ENCODE peak calls at places on chromosome 4, in nine cellular contexts. Y is colonic mucosa; M is CD8-positive, alpha-beta T cell; P is PC-3; C is LNCaP clone FGC; Z is GM06990; R is pancreas; W is fibroblast of pulmonary artery; H is GM23338. A is an unnamed sample.

GRCh38 chr4:129972257-129972656 is 876.3 kb downstream of the C4orf33 start:
- DNase-seq in H (peak; percentile 69), W (no peak), P (no peak), M (no peak), C (no peak), R (no peak), Y (no peak), Z (no peak), A (no peak)

GRCh38 chr4:156991161-156991560 is 19.6 kb upstream of the PDGFC start:
- DNase-seq in P (no peak), H (no peak), Z (no peak), R (no peak), M (no peak), W (no peak), Y (no peak), C (no peak), A (no peak)

GRCh38 chr4:57193164-57193810 is 83.1 kb upstream of the IGFBP7 start:
- DNase-seq in C (no peak), P (no peak), Z (no peak), Y (no peak), R (no peak), M (no peak), H (no peak), W (no peak), A (no peak)

GRCh38 chr4:13546855-13547562 is 2.7 kb upstream of the NKX3-2 start:
- DNase-seq in M (no peak), R (no peak), Y (peak; percentile 31), P (no peak), C (no peak), Z (no peak), W (no peak), H (peak; percentile 80), A (no peak)

GRCh38 chr4:123976285-123976684 is 579.7 kb downstream of the SPRY1 start:
- DNase-seq in C (no peak), R (no peak), W (peak; percentile 56), Z (no peak), M (no peak), P (no peak), H (peak; percentile 32), Y (no peak), A (no peak)

GRCh38 chr4:55393461-55394320 is 2.1 kb upstream of the TMEM165 start:
- DNase-seq in M (no peak), Y (peak; percentile 31), W (no peak), Z (no peak), P (peak; percentile 90), H (no peak), R (no peak), C (no peak), A (no peak)

GRCh38 chr4:78688385-78688784 is 87.8 kb upstream of the BMP2K start:
- DNase-seq in W (no peak), P (peak; percentile 13), Y (no peak), M (no peak), C (no peak), H (no peak), Z (no peak), R (no peak), A (no peak)

GRCh38 chr4:571838-572572 is 4.1 kb downstream of the TMEM271 start:
- DNase-seq in C (no peak), P (no peak), H (no peak), M (no peak), Z (no peak), Y (no peak), W (no peak), R (no peak), A (no peak)

GRCh38 chr4:7725951-7726350 is 213.7 kb downstream of the AFAP1 start:
- DNase-seq in C (no peak), P (peak; percentile 85), H (no peak), W (no peak), M (no peak), R (no peak), Y (no peak), Z (no peak), A (no peak)

GRCh38 chr4:54723786-54724185 is 66.0 kb downstream of the KIT start:
- DNase-seq in C (no peak), M (no peak), P (no peak), H (no peak), R (no peak), Y (no peak), Z (no peak), W (no peak), A (no peak)

DNA sequence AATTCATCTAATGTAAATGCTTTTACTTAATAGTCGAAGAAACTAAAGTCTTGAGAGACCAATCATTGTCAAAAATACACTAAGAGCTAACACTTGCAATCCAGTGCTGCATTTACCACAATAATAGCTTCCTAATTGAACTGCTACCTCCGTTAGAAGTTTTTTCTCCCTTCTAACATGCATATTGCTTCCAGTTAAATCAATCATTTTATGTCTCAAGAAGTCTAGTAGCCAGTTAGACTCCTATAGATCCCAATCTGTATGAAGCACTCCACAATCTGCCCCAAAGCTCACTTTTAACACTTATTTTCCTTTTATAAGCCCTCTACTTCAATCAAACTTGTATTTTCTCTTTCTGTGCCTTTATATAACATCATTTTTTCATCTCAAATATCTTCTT is 41.4 kb upstream of the GRID2 start:
- DNase-seq in H (no peak), Z (no peak), Y (no peak), C (no peak), W (no peak), R (no peak), M (no peak), P (no peak), A (no peak)
- H3K4me3 ChIP-seq in H (no peak overlapping the region), Z (no peak overlapping the region), Y (no peak overlapping the region), C (no peak overlapping the region), W (no peak overlapping the region), R (no peak overlapping the region), M (no peak overlapping the region), P (no peak overlapping the region), A (no peak overlapping the region)

GRCh38 chr4:36411338-36411737 is 129.9 kb downstream of the DTHD1 start:
- DNase-seq in M (no peak), Y (no peak), Z (no peak), P (no peak), R (no peak), C (no peak), H (no peak), W (no peak), A (no peak)

GRCh38 chr4:36420111-36420679 is 138.8 kb downstream of the DTHD1 start:
- DNase-seq in C (no peak), R (no peak), W (no peak), Y (no peak), H (no peak), Z (no peak), P (no peak), M (no peak), A (no peak)

DNA sequence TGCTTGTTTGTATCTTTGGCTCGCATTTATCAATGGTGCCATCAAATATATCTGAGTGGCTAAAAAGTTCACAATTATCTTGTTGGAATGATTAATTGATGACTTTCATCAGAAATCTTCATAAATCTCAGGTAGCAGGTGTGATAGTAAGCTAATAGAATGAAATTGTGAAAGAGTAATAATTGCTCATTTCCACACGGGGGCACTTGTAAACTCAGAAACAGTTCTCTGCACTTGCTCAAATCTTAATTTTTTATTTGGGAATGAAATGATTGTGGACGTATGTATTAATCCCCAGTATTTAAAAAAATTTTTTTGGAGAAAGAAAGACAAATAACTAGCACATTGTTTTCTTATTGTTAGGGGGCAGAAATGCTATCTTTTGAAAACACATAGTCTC is 132.8 kb downstream of the DTHD1 start:
- DNase-seq in Y (no peak), C (peak; percentile 6), M (no peak), P (peak; percentile 18), W (peak; percentile 0), H (peak; percentile 25), R (no peak), Z (no peak), A (no peak)
- TF ChIP-seq CTCF in Y (no peak), C (peak; percentile 61), M (no peak), P (peak; percentile 62), W (peak; percentile 14), H (peak; percentile 60), R (no peak), Z (peak; percentile 42), A (no peak)

GRCh38 chr4:168641811-168642140 is 144.9 kb downstream of the PALLD start:
- DNase-seq in C (no peak), P (no peak), Y (no peak), R (no peak), Z (no peak), W (no peak), M (no peak), H (no peak), A (no peak)

GRCh38 chr4:168645933-168646768 is 149.3 kb downstream of the PALLD start:
- DNase-seq in Z (no peak), H (no peak), M (no peak), R (no peak), W (no peak), C (no peak), P (no peak), Y (no peak), A (no peak)

GRCh38 chr4:168639914-168640313 is 143.1 kb downstream of the PALLD start:
- DNase-seq in Y (no peak), M (no peak), W (peak; percentile 50), P (no peak), R (no peak), C (no peak), Z (no peak), H (no peak), A (no peak)

GRCh38 chr4:168643796-168644159 is 146.9 kb downstream of the PALLD start:
- DNase-seq in H (no peak), M (no peak), P (no peak), Y (no peak), R (no peak), W (no peak), Z (no peak), C (no peak), A (no peak)

GRCh38 chr4:168643083-168643795 is 146.4 kb downstream of the PALLD start:
- DNase-seq in M (no peak), H (no peak), R (no peak), W (peak; percentile 58), C (no peak), Z (no peak), P (no peak), Y (no peak), A (no peak)
- H3K4me3 ChIP-seq in M (no peak overlapping the region), H (no peak overlapping the region), R (no peak overlapping the region), W (no peak overlapping the region), C (no peak overlapping the region), Z (no peak overlapping the region), P (no peak overlapping the region), Y (no peak overlapping the region), A (no peak overlapping the region)

GRCh38 chr4:122762520-122762919 is 30.0 kb downstream of the BBS12 start:
- DNase-seq in P (no peak), W (no peak), R (no peak), M (peak; percentile 14), H (no peak), Y (no peak), Z (no peak), C (no peak), A (no peak)

GRCh38 chr4:122758033-122758432 is 25.5 kb downstream of the BBS12 start:
- DNase-seq in P (peak; percentile 61), R (no peak), W (peak; percentile 64), Z (no peak), C (no peak), H (peak; percentile 75), M (no peak), Y (no peak), A (no peak)

GRCh38 chr4:122755675-122756074 is 23.2 kb downstream of the BBS12 start:
- DNase-seq in R (no peak), M (no peak), Y (no peak), Z (no peak), C (no peak), P (no peak), W (no peak), H (no peak), A (no peak)

GRCh38 chr4:122762966-122763716 is 30.6 kb downstream of the BBS12 start:
- DNase-seq in C (no peak), W (no peak), H (no peak), Z (no peak), Y (no peak), R (no peak), P (no peak), M (no peak), A (no peak)

GRCh38 chr4:122759639-122760310 is 27.3 kb downstream of the BBS12 start:
- DNase-seq in Y (no peak), R (no peak), C (no peak), P (peak; percentile 32), M (no peak), Z (no peak), H (peak; percentile 50), W (peak; percentile 52), A (no peak)
- TF ChIP-seq CTCF in Y (no peak), R (no peak), C (no peak), P (peak; percentile 50), M (no peak), Z (no peak), H (peak; percentile 57), W (peak; percentile 62), A (no peak)